ENCODE peak calls at places on chromosomes 2 and 18, in nine cellular contexts. D is PC-9, H is fibroblast of lung, E is GM23248, J is hepatocyte, Y is HepG2, T is MM.1S, W is PC-3, C is astrocyte. U is an unnamed sample.

GRCh38 chr2:13046557-13047165 is 329.9 kb downstream of the TRIB2 start:
- DNase-seq in D (no peak), J (no peak), H (peak; percentile 3), W (peak; percentile 56), E (peak; percentile 33), Y (peak; percentile 4), T (peak; percentile 42), C (no peak), U (peak; percentile 4)

GRCh38 chr2:217784996-217785543 is 217.7 kb downstream of the TNS1 start:
- DNase-seq in E (no peak), H (no peak), J (no peak), Y (no peak), C (no peak), T (no peak), W (no peak), D (no peak), U (no peak)

GRCh38 chr2:110852541-110853263 is 120.3 kb downstream of the ACOXL start:
- DNase-seq in W (peak; percentile 8), C (no peak), E (peak; percentile 9), J (no peak), H (no peak), T (no peak), D (no peak), Y (no peak), U (no peak)

GRCh38 chr18:31612124-31612523 is 20.4 kb downstream of the TTR start:
- DNase-seq in T (no peak), Y (no peak), D (no peak), W (no peak), H (peak; percentile 34), C (peak; percentile 15), E (no peak), J (no peak), U (no peak)

GRCh38 chr2:201004370-201004769 is 40.9 kb upstream of the ORC2 start:
- DNase-seq in C (no peak), T (no peak), Y (no peak), E (no peak), W (no peak), D (no peak), J (no peak), H (no peak), U (no peak)

GRCh38 chr2:95021015-95021399 is 4.5 kb upstream of the MAL start:
- DNase-seq in W (no peak), D (no peak), H (no peak), T (no peak), Y (no peak), E (no peak), C (no peak), J (no peak), U (no peak)

GRCh38 chr2:222176890-222177289 is 121.9 kb downstream of the PAX3 start:
- DNase-seq in C (no peak), Y (no peak), D (no peak), J (no peak), W (no peak), H (no peak), T (no peak), E (no peak), U (peak; percentile 18)

GRCh38 chr2:99140056-99140859 is 1.2 kb upstream of the C2orf15 start:
- DNase-seq in C (no peak), D (no peak), Y (peak; percentile 39), T (no peak), H (peak; percentile 23), J (no peak), W (peak; percentile 37), E (peak; percentile 56), U (peak; percentile 68)

GRCh38 chr2:109120166-109120565 is 8.8 kb upstream of the SH3RF3 start:
- DNase-seq in H (no peak), W (no peak), J (no peak), C (no peak), E (no peak), T (no peak), D (peak; percentile 17), Y (no peak), U (no peak)

GRCh38 chr2:237060518-237061312 is 25.0 kb upstream of the COPS8 start:
- DNase-seq in E (peak; percentile 80), J (peak; percentile 80), H (peak; percentile 59), C (peak; percentile 49), T (peak; percentile 56), W (peak; percentile 73), D (peak; percentile 61), Y (peak; percentile 62), U (peak; percentile 86)

GRCh38 chr2:36770542-36771287 is 74.2 kb downstream of the VIT start:
- DNase-seq in J (peak; percentile 29), C (no peak), T (peak; percentile 25), D (peak; percentile 32), W (peak; percentile 49), Y (peak; percentile 67), E (peak; percentile 52), H (peak; percentile 15), U (peak; percentile 91)

GRCh38 chr2:65917990-65918389 is 485.6 kb upstream of the SPRED2 start:
- DNase-seq in D (no peak), E (no peak), W (no peak), Y (no peak), C (no peak), H (no peak), J (no peak), T (no peak), U (no peak)

GRCh38 chr18:76445275-76445674 is 49.8 kb downstream of the ZNF516 start:
- DNase-seq in H (peak; percentile 93), E (peak; percentile 89), C (peak; percentile 92), D (no peak), J (no peak), W (peak; percentile 74), Y (no peak), T (no peak), U (no peak)

GRCh38 chr18:9933865-9934264 is 20.0 kb downstream of the VAPA start:
- DNase-seq in J (no peak), H (no peak), W (no peak), D (no peak), C (no peak), Y (no peak), E (no peak), T (no peak), U (no peak)

GRCh38 chr2:24421668-24422067 is 61.3 kb upstream of the ITSN2 start:
- DNase-seq in E (peak; percentile 57), H (peak; percentile 37), J (peak; percentile 73), Y (peak; percentile 52), D (peak; percentile 36), T (peak; percentile 29), C (peak; percentile 22), W (peak; percentile 73), U (peak; percentile 87)

GRCh38 chr18:23618862-23619387 is 32.6 kb upstream of the NPC1 start:
- DNase-seq in T (no peak), D (no peak), J (peak; percentile 54), Y (peak; percentile 65), W (no peak), H (no peak), E (no peak), C (no peak), U (peak; percentile 86)

GRCh38 chr18:76619342-76620315 is 124.6 kb upstream of the ZNF516 start:
- DNase-seq in J (peak; percentile 78), C (peak; percentile 88), H (peak; percentile 88), T (no peak), E (peak; percentile 76), W (no peak), Y (no peak), D (no peak), U (peak; percentile 72)

GRCh38 chr2:242085941-242086621 is 216.6 kb downstream of the RTP5 start:
- DNase-seq in J (no peak), Y (peak; percentile 82), D (peak; percentile 66), T (peak; percentile 64), W (peak; percentile 2), E (peak; percentile 59), C (no peak), H (no peak), U (no peak)

GRCh38 chr2:237952851-237953250 is 14.0 kb upstream of the UBE2F start:
- DNase-seq in H (no peak), Y (no peak), E (no peak), W (no peak), C (no peak), J (no peak), D (no peak), T (no peak), U (no peak)

GRCh38 chr2:180728928-180729559 is 251.4 kb upstream of the UBE2E3 start:
- DNase-seq in C (peak; percentile 92), W (peak; percentile 90), T (no peak), H (peak; percentile 93), J (no peak), D (no peak), E (peak; percentile 95), Y (no peak), U (no peak)
- H3K4me2 ChIP-seq in C (peak overlapping the region; percentile 81), W (peak overlapping the region; percentile 80), T (no peak overlapping the region), H (peak overlapping the region; percentile 88), J (peak overlapping the region; percentile 5), D (peak overlapping the region; percentile 28), E (peak overlapping the region; percentile 68), Y (no peak overlapping the region), U (no peak overlapping the region)

GRCh38 chr18:22175326-22175725 is 5.9 kb downstream of the GATA6 start:
- DNase-seq in Y (peak; percentile 92), W (no peak), E (no peak), H (no peak), D (no peak), C (no peak), J (no peak), T (no peak), U (no peak)

GRCh38 chr18:22176282-22176621 is 6.9 kb downstream of the GATA6 start:
- DNase-seq in J (no peak), E (no peak), H (no peak), W (no peak), D (no peak), T (no peak), Y (no peak), C (no peak), U (no peak)

GRCh38 chr18:22173221-22173927 is 4.0 kb downstream of the GATA6 start:
- DNase-seq in W (no peak), H (no peak), Y (no peak), T (no peak), C (no peak), J (no peak), D (no peak), E (no peak), U (no peak)

GRCh38 chr18:22173928-22174301 is 4.5 kb downstream of the GATA6 start:
- DNase-seq in E (no peak), W (no peak), T (no peak), Y (no peak), H (no peak), C (no peak), J (no peak), D (no peak), U (peak; percentile 49)

GRCh38 chr18:22174341-22175148 is 5.2 kb downstream of the GATA6 start:
- DNase-seq in J (peak; percentile 58), E (no peak), H (no peak), D (no peak), Y (no peak), W (no peak), C (no peak), T (no peak), U (no peak)
- TF ChIP-seq EZH2 in J (no peak), E (no peak), H (no peak), D (no peak), Y (no peak), W (no peak), C (no peak), T (no peak), U (peak; percentile 38)

GRCh38 chr2:62287335-62287734 is 91.4 kb downstream of the B3GNT2 start:
- DNase-seq in Y (no peak), W (no peak), E (no peak), C (no peak), T (no peak), D (no peak), H (no peak), J (no peak), U (no peak)
- H3K4me2 ChIP-seq in Y (no peak overlapping the region), W (no peak overlapping the region), E (no peak overlapping the region), C (no peak overlapping the region), T (peak overlapping the region; percentile 19), D (no peak overlapping the region), H (no peak overlapping the region), J (no peak overlapping the region), U (no peak overlapping the region)

GRCh38 chr2:209423562-209424541 is at the start of gene MAP2:
- DNase-seq in D (peak; percentile 88), H (peak; percentile 75), T (peak; percentile 90), J (peak; percentile 95), E (peak; percentile 93), Y (peak; percentile 61), C (peak; percentile 49), W (peak; percentile 91), U (peak; percentile 85)
- TF ChIP-seq EZH2 in D (no peak), H (no peak), T (no peak), J (no peak), E (no peak), Y (no peak), C (no peak), W (no peak), U (no peak)